ENCODE peak calls at places on chromosomes 3 and 15, in eight cellular contexts. One of them, this sample, is unnamed.

GRCh38 chr3:194118920-194119319 is 17.0 kb upstream of the HES1 start:
- DNase-seq in RWPE2: no peak
- DNase-seq in IMR-90: no peak
- DNase-seq in iPS DF 6.9: no peak
- DNase-seq in GM23248: no peak
- DNase-seq in activated gamma-delta T cell treated with anti-CD3 and anti-CD28 coated beads, Interleukin-2, amount 50 U/mL, for 16 hours: no peak
- DNase-seq in astrocyte of the spinal cord: no peak
- DNase-seq in dermis microvascular lymphatic vessel endothelial cell: no peak
- DNase-seq in this sample: no peak

GRCh38 chr3:80643421-80643820 is 875.6 kb upstream of the ROBO1 start:
- DNase-seq in RWPE2: no peak
- DNase-seq in IMR-90: no peak
- DNase-seq in iPS DF 6.9: no peak
- DNase-seq in GM23248: no peak
- DNase-seq in activated gamma-delta T cell treated with anti-CD3 and anti-CD28 coated beads, Interleukin-2, amount 50 U/mL, for 16 hours: no peak
- DNase-seq in astrocyte of the spinal cord: no peak
- DNase-seq in dermis microvascular lymphatic vessel endothelial cell: no peak
- DNase-seq in this sample: no peak

GRCh38 chr3:61594978-61595687 is 33.8 kb downstream of the PTPRG start:
- DNase-seq in RWPE2: no peak
- DNase-seq in IMR-90: peak
- DNase-seq in iPS DF 6.9: no peak
- DNase-seq in GM23248: peak
- DNase-seq in activated gamma-delta T cell treated with anti-CD3 and anti-CD28 coated beads, Interleukin-2, amount 50 U/mL, for 16 hours: no peak
- DNase-seq in astrocyte of the spinal cord: no peak
- DNase-seq in dermis microvascular lymphatic vessel endothelial cell: no peak
- DNase-seq in this sample: no peak

GRCh38 chr15:58081446-58081845 is 15.9 kb upstream of the ALDH1A2 start:
- DNase-seq in RWPE2: no peak
- DNase-seq in IMR-90: no peak
- DNase-seq in iPS DF 6.9: no peak
- DNase-seq in GM23248: peak
- DNase-seq in activated gamma-delta T cell treated with anti-CD3 and anti-CD28 coated beads, Interleukin-2, amount 50 U/mL, for 16 hours: no peak
- DNase-seq in astrocyte of the spinal cord: no peak
- DNase-seq in dermis microvascular lymphatic vessel endothelial cell: no peak
- DNase-seq in this sample: no peak

GRCh38 chr3:187015903-187016638 is 85.7 kb downstream of the ST6GAL1 start:
- DNase-seq in RWPE2: no peak
- DNase-seq in IMR-90: no peak
- DNase-seq in iPS DF 6.9: no peak
- DNase-seq in GM23248: no peak
- DNase-seq in activated gamma-delta T cell treated with anti-CD3 and anti-CD28 coated beads, Interleukin-2, amount 50 U/mL, for 16 hours: peak
- DNase-seq in astrocyte of the spinal cord: no peak
- DNase-seq in dermis microvascular lymphatic vessel endothelial cell: peak
- DNase-seq in this sample: no peak

GRCh38 chr15:98548172-98548971 is 100.0 kb upstream of the IGF1R start:
- DNase-seq in RWPE2: peak
- DNase-seq in IMR-90: peak
- DNase-seq in iPS DF 6.9: peak
- DNase-seq in GM23248: peak
- DNase-seq in activated gamma-delta T cell treated with anti-CD3 and anti-CD28 coated beads, Interleukin-2, amount 50 U/mL, for 16 hours: peak
- DNase-seq in astrocyte of the spinal cord: peak
- DNase-seq in dermis microvascular lymphatic vessel endothelial cell: peak
- DNase-seq in this sample: peak

GRCh38 chr3:126446791-126447190 is 28.9 kb downstream of the ZXDC start:
- DNase-seq in RWPE2: no peak
- DNase-seq in IMR-90: peak
- DNase-seq in iPS DF 6.9: no peak
- DNase-seq in GM23248: no peak
- DNase-seq in activated gamma-delta T cell treated with anti-CD3 and anti-CD28 coated beads, Interleukin-2, amount 50 U/mL, for 16 hours: no peak
- DNase-seq in astrocyte of the spinal cord: no peak
- DNase-seq in dermis microvascular lymphatic vessel endothelial cell: no peak
- DNase-seq in this sample: no peak

GRCh38 chr15:33067456-33067855 is 127.1 kb downstream of the FMN1 start:
- DNase-seq in RWPE2: no peak
- DNase-seq in IMR-90: peak
- DNase-seq in iPS DF 6.9: no peak
- DNase-seq in GM23248: peak
- DNase-seq in activated gamma-delta T cell treated with anti-CD3 and anti-CD28 coated beads, Interleukin-2, amount 50 U/mL, for 16 hours: no peak
- DNase-seq in astrocyte of the spinal cord: peak
- DNase-seq in dermis microvascular lymphatic vessel endothelial cell: peak
- DNase-seq in this sample: no peak

GRCh38 chr15:80578871-80579270 is 116.2 kb upstream of the ABHD17C start:
- DNase-seq in RWPE2: peak
- DNase-seq in IMR-90: no peak
- DNase-seq in iPS DF 6.9: no peak
- DNase-seq in GM23248: no peak
- DNase-seq in activated gamma-delta T cell treated with anti-CD3 and anti-CD28 coated beads, Interleukin-2, amount 50 U/mL, for 16 hours: no peak
- DNase-seq in astrocyte of the spinal cord: no peak
- DNase-seq in dermis microvascular lymphatic vessel endothelial cell: no peak
- DNase-seq in this sample: no peak

GRCh38 chr15:79643393-79643792 is 211.3 kb downstream of the MINAR1 start:
- DNase-seq in RWPE2: no peak
- DNase-seq in IMR-90: no peak
- DNase-seq in iPS DF 6.9: no peak
- DNase-seq in GM23248: no peak
- DNase-seq in activated gamma-delta T cell treated with anti-CD3 and anti-CD28 coated beads, Interleukin-2, amount 50 U/mL, for 16 hours: no peak
- DNase-seq in astrocyte of the spinal cord: no peak
- DNase-seq in dermis microvascular lymphatic vessel endothelial cell: no peak
- DNase-seq in this sample: no peak

GRCh38 chr3:23202203-23202920 is 765 bp upstream of the UBE2E2 start:
- DNase-seq in RWPE2: peak
- DNase-seq in IMR-90: peak
- DNase-seq in iPS DF 6.9: no peak
- DNase-seq in GM23248: peak
- DNase-seq in activated gamma-delta T cell treated with anti-CD3 and anti-CD28 coated beads, Interleukin-2, amount 50 U/mL, for 16 hours: peak
- DNase-seq in astrocyte of the spinal cord: peak
- DNase-seq in dermis microvascular lymphatic vessel endothelial cell: no peak
- DNase-seq in this sample: no peak

GRCh38 chr3:32340039-32340438 is 51.6 kb upstream of the CMTM7 start:
- DNase-seq in RWPE2: no peak
- DNase-seq in IMR-90: peak
- DNase-seq in iPS DF 6.9: no peak
- DNase-seq in GM23248: peak
- DNase-seq in activated gamma-delta T cell treated with anti-CD3 and anti-CD28 coated beads, Interleukin-2, amount 50 U/mL, for 16 hours: no peak
- DNase-seq in astrocyte of the spinal cord: peak
- DNase-seq in dermis microvascular lymphatic vessel endothelial cell: peak
- DNase-seq in this sample: peak

GRCh38 chr3:61015840-61016239 is 235.4 kb downstream of the FHIT start:
- DNase-seq in RWPE2: no peak
- DNase-seq in IMR-90: no peak
- DNase-seq in iPS DF 6.9: no peak
- DNase-seq in GM23248: no peak
- DNase-seq in activated gamma-delta T cell treated with anti-CD3 and anti-CD28 coated beads, Interleukin-2, amount 50 U/mL, for 16 hours: no peak
- DNase-seq in astrocyte of the spinal cord: no peak
- DNase-seq in dermis microvascular lymphatic vessel endothelial cell: no peak
- DNase-seq in this sample: no peak

GRCh38 chr3:71497367-71497925 is 86.1 kb downstream of the FOXP1 start:
- DNase-seq in RWPE2: no peak
- DNase-seq in IMR-90: no peak
- DNase-seq in iPS DF 6.9: no peak
- DNase-seq in GM23248: no peak
- DNase-seq in activated gamma-delta T cell treated with anti-CD3 and anti-CD28 coated beads, Interleukin-2, amount 50 U/mL, for 16 hours: no peak
- DNase-seq in astrocyte of the spinal cord: peak
- DNase-seq in dermis microvascular lymphatic vessel endothelial cell: no peak
- DNase-seq in this sample: no peak

GRCh38 chr3:138908815-138909214 is 38.1 kb downstream of the FOXL2 start:
- DNase-seq in RWPE2: no peak
- DNase-seq in IMR-90: no peak
- DNase-seq in iPS DF 6.9: no peak
- DNase-seq in GM23248: no peak
- DNase-seq in activated gamma-delta T cell treated with anti-CD3 and anti-CD28 coated beads, Interleukin-2, amount 50 U/mL, for 16 hours: no peak
- DNase-seq in astrocyte of the spinal cord: no peak
- DNase-seq in dermis microvascular lymphatic vessel endothelial cell: no peak
- DNase-seq in this sample: no peak

GRCh38 chr3:48538451-48538850 is 18.2 kb downstream of the PFKFB4 start:
- DNase-seq in RWPE2: no peak
- DNase-seq in IMR-90: no peak
- DNase-seq in iPS DF 6.9: no peak
- DNase-seq in GM23248: no peak
- DNase-seq in activated gamma-delta T cell treated with anti-CD3 and anti-CD28 coated beads, Interleukin-2, amount 50 U/mL, for 16 hours: no peak
- DNase-seq in astrocyte of the spinal cord: no peak
- DNase-seq in dermis microvascular lymphatic vessel endothelial cell: no peak
- DNase-seq in this sample: no peak

GRCh38 chr15:96440978-96441377 is 110.5 kb downstream of the NR2F2 start:
- DNase-seq in RWPE2: no peak
- DNase-seq in IMR-90: no peak
- DNase-seq in iPS DF 6.9: no peak
- DNase-seq in GM23248: no peak
- DNase-seq in activated gamma-delta T cell treated with anti-CD3 and anti-CD28 coated beads, Interleukin-2, amount 50 U/mL, for 16 hours: no peak
- DNase-seq in astrocyte of the spinal cord: no peak
- DNase-seq in dermis microvascular lymphatic vessel endothelial cell: no peak
- DNase-seq in this sample: no peak

GRCh38 chr3:5022966-5023776 is 43.9 kb downstream of the BHLHE40 start:
- DNase-seq in RWPE2: peak
- DNase-seq in IMR-90: peak
- DNase-seq in iPS DF 6.9: peak
- DNase-seq in GM23248: peak
- DNase-seq in activated gamma-delta T cell treated with anti-CD3 and anti-CD28 coated beads, Interleukin-2, amount 50 U/mL, for 16 hours: no peak
- DNase-seq in astrocyte of the spinal cord: peak
- DNase-seq in dermis microvascular lymphatic vessel endothelial cell: peak
- DNase-seq in this sample: peak

GRCh38 chr3:55482496-55483195 is 4.5 kb downstream of the WNT5A start:
- DNase-seq in RWPE2: peak
- DNase-seq in IMR-90: peak
- DNase-seq in iPS DF 6.9: no peak
- DNase-seq in GM23248: peak
- DNase-seq in activated gamma-delta T cell treated with anti-CD3 and anti-CD28 coated beads, Interleukin-2, amount 50 U/mL, for 16 hours: no peak
- DNase-seq in astrocyte of the spinal cord: peak
- DNase-seq in dermis microvascular lymphatic vessel endothelial cell: no peak
- DNase-seq in this sample: no peak

GRCh38 chr15:62241135-62241770 is 76.2 kb upstream of the C2CD4B start:
- DNase-seq in RWPE2: no peak
- DNase-seq in IMR-90: no peak
- DNase-seq in iPS DF 6.9: peak
- DNase-seq in GM23248: peak
- DNase-seq in activated gamma-delta T cell treated with anti-CD3 and anti-CD28 coated beads, Interleukin-2, amount 50 U/mL, for 16 hours: no peak
- DNase-seq in astrocyte of the spinal cord: no peak
- DNase-seq in dermis microvascular lymphatic vessel endothelial cell: peak
- DNase-seq in this sample: peak

GRCh38 chr15:32029862-32030781 is at the start of gene CHRNA7:
- DNase-seq in RWPE2: peak
- DNase-seq in IMR-90: peak
- DNase-seq in iPS DF 6.9: peak
- DNase-seq in GM23248: peak
- DNase-seq in activated gamma-delta T cell treated with anti-CD3 and anti-CD28 coated beads, Interleukin-2, amount 50 U/mL, for 16 hours: no peak
- DNase-seq in astrocyte of the spinal cord: peak
- DNase-seq in dermis microvascular lymphatic vessel endothelial cell: peak
- DNase-seq in this sample: peak

GRCh38 chr15:85316244-85316934 is 64.0 kb upstream of the AKAP13 start:
- DNase-seq in RWPE2: peak
- DNase-seq in IMR-90: peak
- DNase-seq in iPS DF 6.9: no peak
- DNase-seq in GM23248: peak
- DNase-seq in activated gamma-delta T cell treated with anti-CD3 and anti-CD28 coated beads, Interleukin-2, amount 50 U/mL, for 16 hours: no peak
- DNase-seq in astrocyte of the spinal cord: peak
- DNase-seq in dermis microvascular lymphatic vessel endothelial cell: peak
- DNase-seq in this sample: no peak

GRCh38 chr15:69389426-69389825 is 24.7 kb upstream of the KIF23 start:
- DNase-seq in RWPE2: no peak
- DNase-seq in IMR-90: no peak
- DNase-seq in iPS DF 6.9: no peak
- DNase-seq in GM23248: no peak
- DNase-seq in activated gamma-delta T cell treated with anti-CD3 and anti-CD28 coated beads, Interleukin-2, amount 50 U/mL, for 16 hours: no peak
- DNase-seq in astrocyte of the spinal cord: no peak
- DNase-seq in dermis microvascular lymphatic vessel endothelial cell: no peak
- DNase-seq in this sample: no peak

This sample was measured in iPS DF 19.7.